ENCODE peak calls at places on chromosomes 3 and 15, in four cellular contexts. F is hypothalamus; Q is activated gamma-delta T cell treated with anti-CD3 and anti-CD28 coated beads, Interleukin-2, amount 50 U/mL, for 16 hours; R is foreskin fibroblast. H is an unnamed sample.
A peak's percentile ranks its signal among the peaks of the same experiment; 100 is the strongest.

GRCh38 chr3:113070226-113071220 is 79.7 kb downstream of the GTPBP8 start:
- DNase-seq in F (no peak), Q (no peak), R (peak; percentile 39), H (no peak)

GRCh38 chr3:14725564-14726420 is 50.9 kb downstream of the C3orf20 start:
- DNase-seq in F (no peak), Q (no peak), R (no peak), H (no peak)

GRCh38 chr3:197454014-197454413 is 101.8 kb downstream of the BDH1 start:
- DNase-seq in F (no peak), Q (no peak), R (no peak), H (peak; percentile 31)

GRCh38 chr3:160163259-160163878 is 61.9 kb upstream of the C3orf80 start:
- DNase-seq in F (no peak), Q (no peak), R (no peak), H (peak; percentile 29)

GRCh38 chr15:74727727-74728126 is 2.4 kb upstream of the CYP1A1 start:
- DNase-seq in F (no peak), Q (no peak), R (no peak), H (no peak)

GRCh38 chr15:92616621-92617179 is 38.9 kb downstream of the FAM174B start:
- DNase-seq in F (no peak), Q (no peak), R (no peak), H (no peak)

GRCh38 chr3:72821170-72821781 is 27.0 kb downstream of the SHQ1 start:
- DNase-seq in F (no peak), Q (no peak), R (peak; percentile 27), H (peak; percentile 98)

GRCh38 chr15:90774731-90775521 is 57.8 kb downstream of the BLM start:
- DNase-seq in F (no peak), Q (no peak), R (peak; percentile 40), H (peak; percentile 51)

GRCh38 chr3:54988302-54989022 is 60.6 kb upstream of the LRTM1 start:
- DNase-seq in F (no peak), Q (no peak), R (peak; percentile 81), H (no peak)

GRCh38 chr3:171801738-171802600 is 8.3 kb downstream of the PLD1 start:
- DNase-seq in F (no peak), Q (no peak), R (peak; percentile 85), H (peak; percentile 94)

GRCh38 chr3:170725285-170725731 is 139.4 kb upstream of the SLC7A14 start:
- DNase-seq in F (no peak), Q (no peak), R (peak; percentile 46), H (no peak)

GRCh38 chr15:72161351-72162132 is 36.0 kb downstream of the GRAMD2A start:
- DNase-seq in F (no peak), Q (no peak), R (no peak), H (no peak)

GRCh38 chr3:48314542-48314941 is 18.9 kb downstream of the SPINK8 start:
- DNase-seq in F (no peak), Q (no peak), R (no peak), H (no peak)

GRCh38 chr15:87269566-87269965 is 987.0 kb downstream of the NTRK3 start:
- DNase-seq in F (no peak), Q (no peak), R (no peak), H (no peak)

GRCh38 chr15:60840703-60841411 is 361.9 kb upstream of the ICE2 start:
- DNase-seq in F (no peak), Q (peak; percentile 27), R (no peak), H (no peak)

GRCh38 chr15:63583027-63583426 is 14.2 kb upstream of the FBXL22 start:
- DNase-seq in F (no peak), Q (no peak), R (peak; percentile 70), H (peak; percentile 59)

GRCh38 chr3:89656388-89656787 is 549.0 kb downstream of the EPHA3 start:
- DNase-seq in F (no peak), Q (no peak), R (no peak), H (no peak)

GRCh38 chr15:68775671-68776476 is 44.8 kb downstream of the ANP32A start:
- DNase-seq in F (no peak), Q (no peak), R (no peak), H (peak; percentile 47)

GRCh38 chr3:43298292-43298691 is 12.0 kb downstream of the SNRK start:
- DNase-seq in F (no peak), Q (no peak), R (no peak), H (no peak)

GRCh38 chr15:23912191-23912590 is 225.1 kb upstream of the NDN start:
- DNase-seq in F (no peak), Q (no peak), R (no peak), H (no peak)

GRCh38 chr15:88606437-88606794 is 14.7 kb upstream of the AEN start:
- DNase-seq in F (no peak), Q (no peak), R (no peak), H (no peak)

GRCh38 chr3:196596355-196596754 is 27.9 kb downstream of the FBXO45 start:
- DNase-seq in F (no peak), Q (no peak), R (no peak), H (no peak)

GRCh38 chr3:29481969-29482767 is 201.3 kb downstream of the RBMS3 start:
- DNase-seq in F (no peak), Q (no peak), R (no peak), H (no peak)

GRCh38 chr3:156725706-156726105 is 51.3 kb downstream of the TIPARP start:
- DNase-seq in F (no peak), Q (no peak), R (no peak), H (no peak)

GRCh38 chr3:141412936-141413354 is 44.6 kb downstream of the ZBTB38 start:
- DNase-seq in F (peak; percentile 36), Q (no peak), R (peak; percentile 81), H (peak; percentile 96)

GRCh38 chr15:31391687-31392671 is 65.3 kb downstream of the KLF13 start:
- DNase-seq in F (no peak), Q (peak; percentile 73), R (peak; percentile 63), H (peak; percentile 38)

GRCh38 chr3:194282436-194283122 is 68.5 kb downstream of the CPN2 start:
- DNase-seq in F (no peak), Q (no peak), R (no peak), H (no peak)

GRCh38 chr3:137762674-137763593 is 1.2 kb upstream of the SOX14 start:
- DNase-seq in F (no peak), Q (no peak), R (no peak), H (no peak)

GRCh38 chr3:188546835-188547670 is 393.1 kb downstream of the LPP start:
- DNase-seq in F (no peak), Q (no peak), R (peak; percentile 50), H (peak; percentile 76)

GRCh38 chr15:88208305-88208704 is 48.2 kb downstream of the NTRK3 start:
- DNase-seq in F (no peak), Q (no peak), R (no peak), H (no peak)

GRCh38 chr3:121916189-121916588 is 22.0 kb downstream of the SLC15A2 start:
- DNase-seq in F (no peak), Q (no peak), R (no peak), H (no peak)